ENCODE peak calls at places on chromosomes 16 and 17, in nine cellular contexts. D is GM23338, V is Peyer's patch, Q is retinal pigment epithelial cell, E is OCI-LY7, B is neural progenitor cell, W is heart left ventricle, U is A549, P is bronchial epithelial cell. S is an unnamed sample.
A peak's percentile ranks its signal among the peaks of the same experiment; 100 is the strongest.

GRCh38 chr17:28881533-28882056 is 15.9 kb downstream of the FLOT2 start:
- DNase-seq in D (no peak), V (no peak), Q (no peak), E (no peak), B (no peak), W (no peak), U (no peak), P (no peak), S (no peak)

GRCh38 chr16:29645699-29646187 is 17.3 kb upstream of the SPN start:
- DNase-seq in D (peak; percentile 65), V (no peak), Q (no peak), E (peak; percentile 78), B (no peak), W (no peak), U (peak; percentile 76), P (peak; percentile 13), S (no peak)

GRCh38 chr17:1005361-1005946 is 8.5 kb downstream of the TIMM22 start:
- DNase-seq in D (no peak), V (no peak), Q (no peak), E (no peak), B (no peak), W (peak; percentile 71), U (no peak), P (no peak), S (no peak)

GRCh38 chr17:74862108-74862901 is 2.6 kb upstream of the GRIN2C start:
- DNase-seq in D (peak; percentile 90), V (peak; percentile 71), Q (no peak), E (peak; percentile 86), B (peak; percentile 93), W (no peak), U (peak; percentile 68), P (no peak), S (no peak)

GRCh38 chr16:85523602-85524364 is 89.3 kb upstream of the GSE1 start:
- DNase-seq in D (peak; percentile 65), V (no peak), Q (peak; percentile 39), E (no peak), B (peak; percentile 46), W (peak; percentile 57), U (no peak), P (no peak), S (no peak)

GRCh38 chr17:48728232-48729231 is at the start of gene HOXB13:
- DNase-seq in D (peak; percentile 77), V (peak; percentile 60), Q (no peak), E (no peak), B (peak; percentile 74), W (no peak), U (peak; percentile 88), P (no peak), S (no peak)

GRCh38 chr16:88865742-88866141 is 718 bp downstream of the PABPN1L start:
- DNase-seq in D (no peak), V (no peak), Q (no peak), E (no peak), B (no peak), W (no peak), U (no peak), P (no peak), S (no peak)

GRCh38 chr16:58019866-58020538 is 5.6 kb upstream of the MMP15 start:
- DNase-seq in D (no peak), V (peak; percentile 30), Q (no peak), E (peak; percentile 13), B (no peak), W (no peak), U (no peak), P (no peak), S (no peak)

GRCh38 chr17:80649672-80650338 is 105.2 kb downstream of the RPTOR start:
- DNase-seq in D (peak; percentile 88), V (no peak), Q (peak; percentile 17), E (peak; percentile 46), B (peak; percentile 79), W (peak; percentile 83), U (peak; percentile 68), P (peak; percentile 81), S (peak; percentile 52)

GRCh38 chr16:17345043-17345442 is 125.7 kb downstream of the XYLT1 start:
- DNase-seq in D (no peak), V (no peak), Q (no peak), E (no peak), B (no peak), W (no peak), U (no peak), P (no peak), S (no peak)

GRCh38 chr17:5501725-5502124 is 15.4 kb downstream of the MIS12 start:
- DNase-seq in D (no peak), V (no peak), Q (no peak), E (no peak), B (no peak), W (no peak), U (no peak), P (no peak), S (no peak)

GRCh38 chr16:47049901-47050583 is 76.6 kb upstream of the DNAJA2 start:
- DNase-seq in D (no peak), V (no peak), Q (no peak), E (no peak), B (no peak), W (no peak), U (no peak), P (no peak), S (no peak)

GRCh38 chr17:33118391-33118790 is 126.7 kb downstream of the SPACA3 start:
- DNase-seq in D (no peak), V (no peak), Q (no peak), E (no peak), B (no peak), W (no peak), U (no peak), P (no peak), S (no peak)

GRCh38 chr16:14354561-14355351 is 275.3 kb downstream of the PARN start:
- DNase-seq in D (no peak), V (no peak), Q (no peak), E (peak; percentile 97), B (no peak), W (no peak), U (peak; percentile 49), P (peak; percentile 29), S (no peak)

GRCh38 chr17:40068129-40068581 is 5.4 kb downstream of the THRA start:
- DNase-seq in D (no peak), V (no peak), Q (no peak), E (no peak), B (peak; percentile 2), W (no peak), U (no peak), P (no peak), S (no peak)
- H3K4me3 ChIP-seq in D (peak overlapping the region; percentile 54), V (peak overlapping the region; percentile 33), Q (peak overlapping the region; percentile 21), E (peak overlapping the region; percentile 28), B (no peak overlapping the region), W (peak overlapping the region; percentile 49), U (peak overlapping the region; percentile 29), P (no peak overlapping the region), S (peak overlapping the region; percentile 41)

GRCh38 chr16:66662445-66663194 is 33.9 kb downstream of the CMTM4 start:
- DNase-seq in D (peak; percentile 32), V (no peak), Q (no peak), E (peak; percentile 44), B (no peak), W (no peak), U (peak; percentile 56), P (peak; percentile 40), S (no peak)
- TF ChIP-seq CTCF in D (peak; percentile 54), V (peak; percentile 51), Q (peak; percentile 64), E (peak; percentile 80), B (peak; percentile 36), W (peak; percentile 38), U (peak; percentile 58), P (peak; percentile 45), S (peak; percentile 51)

DNA sequence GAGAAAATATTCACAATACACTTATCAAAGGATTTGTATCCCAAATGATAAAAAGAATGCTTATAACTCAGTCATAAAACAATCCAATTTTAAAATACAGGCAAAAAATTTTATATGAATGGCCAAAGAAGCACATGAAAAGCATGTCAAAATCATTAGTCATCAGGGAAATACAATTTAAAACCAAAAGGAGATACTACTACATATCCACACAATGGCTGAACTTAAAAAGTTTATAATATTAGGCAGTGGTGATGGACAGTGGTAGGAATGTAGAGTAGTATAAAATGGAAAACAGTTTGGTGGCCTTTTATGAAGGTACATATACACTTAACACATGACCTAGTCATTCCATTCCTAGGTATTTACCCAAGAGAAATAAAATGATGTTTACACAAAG is 12.2 kb downstream of the CMC2 start:
- DNase-seq in D (no peak), V (no peak), Q (no peak), E (no peak), B (no peak), W (no peak), U (peak; percentile 25), P (peak; percentile 48), S (no peak)
- H3K4me3 ChIP-seq in D (no peak overlapping the region), V (no peak overlapping the region), Q (no peak overlapping the region), E (no peak overlapping the region), B (no peak overlapping the region), W (no peak overlapping the region), U (no peak overlapping the region), P (no peak overlapping the region), S (no peak overlapping the region)

GRCh38 chr16:8868272-8869211 is at the start of gene CARHSP1:
- DNase-seq in D (peak; percentile 94), V (peak; percentile 96), Q (peak; percentile 49), E (peak; percentile 94), B (peak; percentile 97), W (peak; percentile 90), U (peak; percentile 91), P (peak; percentile 75), S (no peak)

GRCh38 chr16:8874388-8874787 is 5.6 kb upstream of the CARHSP1 start:
- DNase-seq in D (no peak), V (no peak), Q (no peak), E (no peak), B (no peak), W (no peak), U (no peak), P (no peak), S (no peak)

GRCh38 chr16:8872071-8872470 is 3.3 kb upstream of the CARHSP1 start:
- DNase-seq in D (no peak), V (no peak), Q (no peak), E (no peak), B (no peak), W (no peak), U (no peak), P (no peak), S (no peak)

GRCh38 chr16:8869212-8869987 is 594 bp upstream of the CARHSP1 start:
- DNase-seq in D (peak; percentile 81), V (no peak), Q (no peak), E (peak; percentile 41), B (peak; percentile 77), W (no peak), U (no peak), P (no peak), S (no peak)

DNA sequence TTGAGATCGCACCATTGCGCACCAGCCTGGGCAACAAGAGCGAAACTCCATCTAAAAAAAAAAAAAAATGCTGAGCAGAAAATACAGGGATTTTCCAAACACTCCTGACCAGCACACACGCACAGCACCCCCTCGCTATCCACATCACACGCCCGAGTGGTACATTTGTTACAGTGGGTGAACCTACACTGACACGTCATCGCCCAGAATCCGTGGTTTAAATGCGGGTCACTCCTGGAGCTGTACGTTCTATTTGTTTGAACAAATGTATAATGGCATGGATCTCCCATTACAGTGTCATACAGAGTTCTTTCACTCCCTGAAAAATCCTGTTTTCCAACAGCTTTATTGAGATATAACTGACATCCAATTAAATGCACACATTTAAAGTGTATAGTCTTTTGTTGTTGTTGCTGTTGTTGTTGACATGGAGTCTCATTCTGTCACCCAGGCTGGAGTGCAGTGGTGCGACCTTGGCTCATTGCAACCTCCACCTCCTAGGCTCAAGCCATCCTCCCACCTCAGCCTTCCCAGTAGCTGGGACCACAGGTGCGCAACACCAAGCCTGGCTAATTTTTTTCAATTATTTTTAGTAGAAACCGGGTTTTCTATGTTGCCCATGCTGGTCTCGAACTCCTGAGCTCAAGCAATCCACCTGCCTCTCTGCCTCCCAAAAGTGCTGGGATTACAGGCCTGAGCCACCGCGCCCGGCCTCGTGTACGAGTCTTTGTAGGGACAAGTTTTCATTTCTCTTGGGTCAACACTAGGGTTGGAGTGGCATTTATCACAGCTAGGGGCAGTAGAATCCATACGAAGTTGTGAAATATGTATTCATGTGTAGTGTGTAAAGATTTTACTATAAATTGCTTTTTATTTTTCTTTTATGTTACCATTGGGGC is 4.4 kb upstream of the CARHSP1 start:
- DNase-seq in D (no peak), V (no peak), Q (no peak), E (peak; percentile 44), B (no peak), W (no peak), U (no peak), P (no peak), S (no peak)
- TF ChIP-seq CTCF in D (no peak), V (no peak), Q (peak; percentile 21), E (peak; percentile 65), B (no peak), W (no peak), U (peak; percentile 19), P (peak; percentile 20), S (no peak)

S was measured in AG04449.